ENCODE peak calls at places on chromosomes 16 and 17, in eight cellular contexts. L, N, B, J, E, P, S and R are unnamed samples. For H3K9me3, the result is how much of the 10 kb centered on the place peaks cover.

GRCh38 chr16:79055251-79055972 is 545.1 kb downstream of the MAF start:
- DNase-seq in L (no peak), N (no peak), B (no peak), J (no peak), E (no peak), P (no peak), S (no peak), R (no peak)

GRCh38 chr16:78177218-78177617 is 77.8 kb downstream of the WWOX start:
- DNase-seq in L (no peak), N (no peak), B (no peak), J (no peak), E (no peak), P (no peak), S (no peak), R (no peak)

GRCh38 chr17:72502940-72503341 is 382.1 kb downstream of the SOX9 start:
- DNase-seq in L (no peak), N (no peak), B (no peak), J (no peak), E (no peak), P (no peak), S (no peak), R (no peak)

GRCh38 chr17:33888455-33888854 is 366.6 kb upstream of the CCL2 start:
- DNase-seq in L (no peak), N (no peak), B (no peak), J (peak), E (no peak), P (no peak), S (peak), R (peak)

GRCh38 chr17:16407911-16408588 is 7.3 kb upstream of the TRPV2 start:
- DNase-seq in L (peak), N (peak), B (peak), J (peak), E (no peak), P (no peak), S (no peak), R (peak)

GRCh38 chr17:57663326-57664070 is 81.6 kb downstream of the CCDC182 start:
- DNase-seq in L (no peak), N (no peak), B (no peak), J (peak), E (no peak), P (no peak), S (no peak), R (peak)

GRCh38 chr17:801660-802059 is 19.5 kb downstream of the MRM3 start:
- DNase-seq in L (no peak), N (peak), B (no peak), J (peak), E (no peak), P (no peak), S (peak), R (peak)

GRCh38 chr17:19327039-19327776 is 35.3 kb downstream of the B9D1 start:
- DNase-seq in L (no peak), N (no peak), B (no peak), J (peak), E (peak), P (no peak), S (no peak), R (peak)

GRCh38 chr16:86243123-86243473 is 267.2 kb upstream of the FOXF1 start:
- DNase-seq in L (no peak), N (no peak), B (no peak), J (no peak), E (no peak), P (no peak), S (no peak), R (no peak)

GRCh38 chr17:41498276-41498675 is 7.1 kb downstream of the KRT13 start:
- DNase-seq in L (no peak), N (no peak), B (no peak), J (no peak), E (no peak), P (no peak), S (no peak), R (no peak)

GRCh38 chr17:66348605-66349165 is 46.3 kb downstream of the PRKCA start:
- DNase-seq in L (no peak), N (no peak), B (peak), J (peak), E (no peak), P (no peak), S (peak), R (peak)

GRCh38 chr16:88649924-88650748 is 717 bp downstream of the CYBA start:
- DNase-seq in L (no peak), N (no peak), B (no peak), J (no peak), E (peak), P (no peak), S (no peak), R (no peak)

GRCh38 chr16:68744744-68745280 is 7.7 kb downstream of the CDH1 start:
- DNase-seq in L (no peak), N (no peak), B (no peak), J (peak), E (peak), P (no peak), S (no peak), R (peak)

GRCh38 chr16:860891-861290 is 60.4 kb upstream of the GNG13 start:
- DNase-seq in L (no peak), N (no peak), B (no peak), J (no peak), E (no peak), P (no peak), S (no peak), R (no peak)

GRCh38 chr17:14471052-14471451 is 170.2 kb downstream of the HS3ST3B1 start:
- DNase-seq in L (no peak), N (no peak), B (no peak), J (peak), E (no peak), P (no peak), S (peak), R (peak)

GRCh38 chr16:53803998-53804397 is 100.0 kb downstream of the FTO start:
- DNase-seq in L (no peak), N (no peak), B (no peak), J (no peak), E (no peak), P (no peak), S (no peak), R (no peak)

GRCh38 chr17:4204676-4205075 is 59.1 kb downstream of the ANKFY1 start:
- DNase-seq in L (peak), N (peak), B (no peak), J (peak), E (no peak), P (no peak), S (peak), R (peak)

GRCh38 chr17:10003705-10004104 is 98.6 kb upstream of the RCVRN start:
- DNase-seq in L (no peak), N (no peak), B (no peak), J (no peak), E (no peak), P (no peak), S (peak), R (no peak)

GRCh38 chr17:77507116-77507885 is 366.5 kb downstream of the SEC14L1 start:
- DNase-seq in L (no peak), N (peak), B (no peak), J (no peak), E (peak), P (no peak), S (no peak), R (no peak)

GRCh38 chr17:76734080-76734840 is 2.9 kb downstream of the SRSF2 start:
- DNase-seq in L (no peak), N (no peak), B (no peak), J (peak), E (no peak), P (no peak), S (no peak), R (no peak)

GRCh38 chr17:11739848-11740247 is 141.6 kb downstream of the DNAH9 start:
- DNase-seq in L (no peak), N (no peak), B (no peak), J (no peak), E (no peak), P (no peak), S (no peak), R (no peak)

GRCh38 chr17:80942360-80943345 is 49.0 kb upstream of the CHMP6 start:
- DNase-seq in L (peak), N (peak), B (no peak), J (peak), E (peak), P (peak), S (peak), R (peak)

GRCh38 chr17:46053911-46054534 is 55.0 kb downstream of the STH start:
- DNase-seq in L (no peak), N (no peak), B (no peak), J (peak), E (no peak), P (no peak), S (no peak), R (peak)

GRCh38 chr17:57294629-57295501 is 38.5 kb downstream of the MSI2 start:
- DNase-seq in L (no peak), N (peak), B (no peak), J (peak), E (no peak), P (no peak), S (peak), R (peak)

GRCh38 chr17:48510761-48511604 is 19.8 kb downstream of the HOXB1 start:
- DNase-seq in L (no peak), N (no peak), B (no peak), J (peak), E (no peak), P (no peak), S (peak), R (peak)

DNA sequence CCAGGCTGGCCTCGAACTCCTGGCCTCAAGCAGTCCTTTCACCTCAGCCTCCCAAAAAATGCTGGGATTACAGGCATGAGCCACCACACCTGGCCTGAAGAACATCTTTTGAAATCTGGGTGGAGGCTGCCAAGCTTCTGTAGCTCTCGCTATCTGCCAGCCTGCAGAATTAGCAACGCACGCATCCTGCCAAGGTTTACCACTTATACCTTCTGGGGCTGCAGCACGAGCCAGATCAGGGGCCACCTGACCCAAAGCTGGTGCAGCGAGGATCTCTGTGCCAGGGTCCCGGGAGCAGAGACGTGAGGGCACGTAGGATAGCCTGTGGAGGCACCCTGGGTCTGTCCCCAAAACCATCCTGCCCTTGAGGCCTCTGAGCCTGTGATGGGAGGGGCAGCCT is 22.2 kb downstream of the SLC38A8 start:
- DNase-seq in L (no peak), N (no peak), B (no peak), J (no peak), E (no peak), P (no peak), S (no peak), R (no peak)
- H3K9me3 ChIP-seq in L (under half), N (under half), B (under half), J (under half), E (under half), P (under half), S (under half), R (under half)

DNA sequence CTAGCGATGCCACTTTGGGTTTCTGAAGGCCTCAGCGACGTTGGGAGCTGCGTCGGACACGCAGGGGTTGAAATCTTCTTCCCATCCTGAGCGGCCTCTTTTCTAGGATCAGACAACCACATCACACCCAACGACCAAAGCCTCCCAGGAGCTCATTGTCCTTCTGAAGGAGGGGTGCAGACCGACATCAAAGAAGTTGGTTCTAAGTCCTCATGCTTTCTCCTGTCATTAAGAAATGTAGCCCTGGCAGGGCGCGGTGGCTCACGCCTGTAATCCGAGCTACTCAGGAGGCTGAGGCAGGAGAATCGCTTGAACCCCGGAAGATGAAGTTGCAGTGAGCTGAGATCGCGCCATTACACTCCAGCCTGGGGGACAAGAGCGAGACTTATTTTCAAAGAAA is 1681.9 kb downstream of the TP53TG3F start:
- DNase-seq in L (no peak), N (no peak), B (no peak), J (no peak), E (peak), P (no peak), S (no peak), R (no peak)
- H3K9me3 ChIP-seq in L (under half), N (under half), B (under half), J (under half), E (under half), P (under half), S (under half), R (under half)

DNA sequence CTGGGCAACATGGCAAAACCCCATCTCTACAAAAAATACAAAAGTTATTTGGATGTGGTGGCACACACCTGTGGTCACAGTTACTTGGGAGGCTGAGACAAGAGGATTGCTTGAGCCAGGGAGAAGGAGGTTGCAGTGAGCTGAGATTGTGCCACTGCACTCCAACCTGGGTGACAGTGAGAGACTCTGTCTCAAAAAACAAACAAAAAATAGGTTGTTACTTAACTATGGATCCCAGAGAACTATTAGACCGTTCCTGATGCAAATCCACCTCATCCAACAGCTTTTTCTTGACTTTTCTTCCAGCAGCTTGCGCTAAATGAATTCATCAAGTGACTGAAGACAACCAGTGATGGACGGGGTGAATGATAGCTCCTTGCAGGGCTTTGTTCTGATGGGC is at the start of gene OR2C1:
- DNase-seq in L (no peak), N (no peak), B (no peak), J (no peak), E (no peak), P (no peak), S (no peak), R (no peak)
- H3K9me3 ChIP-seq in L (under half), N (under half), B (under half), J (under half), E (under half), P (under half), S (under half), R (under half)

DNA sequence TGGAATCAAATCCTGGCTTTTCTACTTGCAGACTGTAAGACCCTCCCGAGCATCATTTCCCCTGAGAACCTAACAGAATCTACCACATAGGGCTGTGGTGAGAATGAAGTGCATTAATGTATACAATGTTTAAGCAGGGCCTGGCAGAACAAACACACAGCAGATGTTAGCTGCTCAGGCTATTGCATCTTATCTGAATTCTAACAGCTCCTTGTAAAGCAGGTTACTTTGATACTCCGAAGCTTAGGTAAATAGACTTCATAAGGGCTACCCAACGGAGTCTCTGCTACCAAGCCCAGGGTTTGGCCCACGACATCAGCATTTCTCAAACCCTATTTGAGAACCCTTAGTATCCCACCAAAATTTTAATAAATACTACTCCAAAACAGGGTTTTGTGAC is 24.4 kb upstream of the NOS2 start:
- DNase-seq in L (no peak), N (no peak), B (no peak), J (no peak), E (no peak), P (no peak), S (no peak), R (no peak)
- H3K9me3 ChIP-seq in L (under half), N (under half), B (under half), J (under half), E (under half), P (under half), S (under half), R (under half)

GRCh38 chr17:50783193-50783660 is 15.9 kb upstream of the ANKRD40CL start:
- DNase-seq in L (peak), N (peak), B (peak), J (peak), E (peak), P (peak), S (peak), R (peak)

GRCh38 chr17:50778471-50778870 is 11.2 kb upstream of the ANKRD40CL start:
- DNase-seq in L (no peak), N (no peak), B (no peak), J (no peak), E (no peak), P (no peak), S (no peak), R (no peak)

GRCh38 chr17:50778988-50779387 is 11.7 kb upstream of the ANKRD40CL start:
- DNase-seq in L (no peak), N (no peak), B (no peak), J (no peak), E (no peak), P (no peak), S (no peak), R (no peak)

GRCh38 chr17:50781167-50781566 is 13.8 kb upstream of the ANKRD40CL start:
- DNase-seq in L (no peak), N (peak), B (no peak), J (no peak), E (no peak), P (no peak), S (no peak), R (no peak)

DNA sequence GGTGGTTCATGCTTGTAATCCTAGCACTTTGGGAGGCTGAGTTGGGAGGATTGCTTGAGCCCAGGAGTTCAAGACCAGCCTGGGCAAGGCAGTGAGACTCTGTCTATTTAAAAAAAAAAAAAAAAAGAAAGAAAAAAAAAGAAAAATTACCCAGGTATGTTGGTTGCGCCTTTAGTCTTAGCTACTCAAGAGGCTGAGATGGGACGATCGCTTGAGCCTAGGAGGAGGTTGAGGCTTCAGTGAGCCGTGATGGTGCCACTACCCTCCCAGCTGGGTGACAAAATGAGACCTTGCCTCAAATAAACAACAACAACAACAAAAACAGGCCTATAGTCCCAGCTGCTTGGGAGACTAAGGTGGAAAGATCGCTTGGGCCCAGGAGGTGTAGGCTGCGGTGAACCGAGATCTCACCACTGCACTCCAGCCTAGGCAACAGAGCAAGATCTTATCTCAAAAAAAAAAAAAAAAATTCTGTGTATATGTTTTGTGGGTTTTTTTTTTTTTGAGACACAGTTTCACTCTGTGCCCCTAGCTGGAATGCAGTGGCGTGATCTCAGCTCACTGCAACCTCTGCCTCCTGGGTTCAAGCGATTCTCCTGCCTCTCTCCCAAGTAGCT is 12.5 kb upstream of the ANKRD40CL start:
- DNase-seq in L (no peak), N (no peak), B (no peak), J (no peak), E (no peak), P (no peak), S (no peak), R (no peak)
- H3K9me3 ChIP-seq in L (under half), N (under half), B (under half), J (under half), E (under half), P (under half), S (under half), R (under half)